ENCODE peak calls at places on chromosomes 13 and 19, in five cellular contexts. One of them, this sample, is unnamed.

GRCh38 chr13:99293178-99293577 is 14.0 kb downstream of the GPR183 start:
- DNase-seq in K562: no peak
- DNase-seq in SK-N-SH: no peak
- DNase-seq in GM12878: no peak
- DNase-seq in HepG2: no peak
- DNase-seq in this sample: no peak

GRCh38 chr13:37495046-37495445 is 103.5 kb downstream of the POSTN start:
- DNase-seq in K562: no peak
- DNase-seq in SK-N-SH: no peak
- DNase-seq in GM12878: no peak
- DNase-seq in HepG2: no peak
- DNase-seq in this sample: no peak

GRCh38 chr19:15506074-15506565 is 2.2 kb upstream of the CYP4F22 start:
- DNase-seq in K562: no peak
- DNase-seq in SK-N-SH: no peak
- DNase-seq in GM12878: no peak
- DNase-seq in HepG2: no peak
- DNase-seq in this sample: no peak

GRCh38 chr19:12052571-12053169 is at the start of gene ZNF878:
- DNase-seq in K562: peak
- DNase-seq in SK-N-SH: peak
- DNase-seq in GM12878: peak
- DNase-seq in HepG2: peak
- DNase-seq in this sample: peak

GRCh38 chr19:3285647-3286176 is 61.3 kb downstream of the CELF5 start:
- DNase-seq in K562: peak
- DNase-seq in SK-N-SH: peak
- DNase-seq in GM12878: no peak
- DNase-seq in HepG2: peak
- DNase-seq in this sample: no peak

GRCh38 chr13:91922969-91923592 is 524.7 kb downstream of the GPC5 start:
- DNase-seq in K562: no peak
- DNase-seq in SK-N-SH: peak
- DNase-seq in GM12878: no peak
- DNase-seq in HepG2: peak
- DNase-seq in this sample: no peak

GRCh38 chr19:54481326-54481930 is 8.3 kb upstream of the CDC42EP5 start:
- DNase-seq in K562: peak
- DNase-seq in SK-N-SH: peak
- DNase-seq in GM12878: no peak
- DNase-seq in HepG2: peak
- DNase-seq in this sample: peak

GRCh38 chr13:111469916-111470506 is 149.6 kb downstream of the TEX29 start:
- DNase-seq in K562: no peak
- DNase-seq in SK-N-SH: no peak
- DNase-seq in GM12878: no peak
- DNase-seq in HepG2: no peak
- DNase-seq in this sample: no peak

GRCh38 chr13:99265823-99266426 is 7.7 kb upstream of the GPR18 start:
- DNase-seq in K562: peak
- DNase-seq in SK-N-SH: peak
- DNase-seq in GM12878: no peak
- DNase-seq in HepG2: peak
- DNase-seq in this sample: no peak

GRCh38 chr19:5131031-5131865 is 162.3 kb downstream of the KDM4B start:
- DNase-seq in K562: peak
- DNase-seq in SK-N-SH: no peak
- DNase-seq in GM12878: peak
- DNase-seq in HepG2: no peak
- DNase-seq in this sample: no peak

GRCh38 chr19:20423381-20424207 is 142.0 kb downstream of the ZNF737 start:
- DNase-seq in K562: no peak
- DNase-seq in SK-N-SH: peak
- DNase-seq in GM12878: no peak
- DNase-seq in HepG2: no peak
- DNase-seq in this sample: peak

GRCh38 chr13:104408733-104409132 is 1342.5 kb upstream of the SLC10A2 start:
- DNase-seq in K562: no peak
- DNase-seq in SK-N-SH: no peak
- DNase-seq in GM12878: no peak
- DNase-seq in HepG2: no peak
- DNase-seq in this sample: no peak

GRCh38 chr19:8333771-8334457 is 9.1 kb downstream of the KANK3 start:
- DNase-seq in K562: no peak
- DNase-seq in SK-N-SH: peak
- DNase-seq in GM12878: no peak
- DNase-seq in HepG2: no peak
- DNase-seq in this sample: no peak

GRCh38 chr19:38728752-38729541 is 15.3 kb downstream of the CAPN12 start:
- DNase-seq in K562: no peak
- DNase-seq in SK-N-SH: no peak
- DNase-seq in GM12878: no peak
- DNase-seq in HepG2: no peak
- DNase-seq in this sample: no peak

GRCh38 chr13:49635599-49636433 is 7.5 kb downstream of the ARL11 start:
- DNase-seq in K562: no peak
- DNase-seq in SK-N-SH: no peak
- DNase-seq in GM12878: peak
- DNase-seq in HepG2: peak
- DNase-seq in this sample: no peak

GRCh38 chr13:41188584-41188983 is 5.8 kb downstream of the KBTBD7 start:
- DNase-seq in K562: no peak
- DNase-seq in SK-N-SH: no peak
- DNase-seq in GM12878: no peak
- DNase-seq in HepG2: no peak
- DNase-seq in this sample: no peak

GRCh38 chr13:46035066-46035465 is 17.5 kb downstream of the ZC3H13 start:
- DNase-seq in K562: no peak
- DNase-seq in SK-N-SH: no peak
- DNase-seq in GM12878: no peak
- DNase-seq in HepG2: no peak
- DNase-seq in this sample: no peak

GRCh38 chr13:100544866-100545683 is 43.5 kb downstream of the GGACT start:
- DNase-seq in K562: no peak
- DNase-seq in SK-N-SH: no peak
- DNase-seq in GM12878: no peak
- DNase-seq in HepG2: no peak
- DNase-seq in this sample: no peak

GRCh38 chr13:20137875-20138274 is 23.0 kb downstream of the GJA3 start:
- DNase-seq in K562: no peak
- DNase-seq in SK-N-SH: no peak
- DNase-seq in GM12878: no peak
- DNase-seq in HepG2: no peak
- DNase-seq in this sample: no peak

GRCh38 chr13:28805193-28805819 is 14.8 kb upstream of the MTUS2 start:
- DNase-seq in K562: peak
- DNase-seq in SK-N-SH: peak
- DNase-seq in GM12878: no peak
- DNase-seq in HepG2: no peak
- DNase-seq in this sample: peak

GRCh38 chr13:107864543-107865460 is 350.5 kb downstream of the LIG4 start:
- DNase-seq in K562: peak
- DNase-seq in SK-N-SH: peak
- DNase-seq in GM12878: no peak
- DNase-seq in HepG2: peak
- DNase-seq in this sample: no peak

GRCh38 chr13:33940898-33941297 is 122.9 kb downstream of the RFC3 start:
- DNase-seq in K562: no peak
- DNase-seq in SK-N-SH: no peak
- DNase-seq in GM12878: no peak
- DNase-seq in HepG2: no peak
- DNase-seq in this sample: no peak

GRCh38 chr13:66225071-66225470 is 1005.1 kb downstream of the PCDH9 start:
- DNase-seq in K562: no peak
- DNase-seq in SK-N-SH: no peak
- DNase-seq in GM12878: no peak
- DNase-seq in HepG2: no peak
- DNase-seq in this sample: peak
- TF ChIP-seq GABPA in K562: no peak
- TF ChIP-seq GABPA in SK-N-SH: no peak
- TF ChIP-seq GABPA in GM12878: no peak
- TF ChIP-seq GABPA in HepG2: no peak
- TF ChIP-seq GABPA in this sample: no peak

DNA sequence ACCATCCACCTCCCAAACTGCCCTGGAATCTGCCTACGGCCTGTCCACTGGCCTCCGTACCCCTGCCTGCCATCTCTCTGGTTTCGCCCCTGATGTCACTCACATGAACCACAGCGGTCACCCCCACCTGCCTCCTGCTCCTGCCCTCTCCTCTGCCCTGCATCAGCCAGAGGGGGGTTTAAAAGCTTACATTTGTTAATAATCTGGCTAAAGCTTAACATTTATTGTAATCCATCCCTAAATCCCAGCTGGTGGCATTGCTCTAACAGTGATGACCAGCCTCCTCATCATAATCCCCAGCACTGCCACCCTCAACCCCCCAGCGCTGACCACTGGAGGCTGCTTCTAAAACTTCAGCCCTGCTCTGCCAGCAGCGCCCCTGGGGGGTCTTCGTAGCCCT is 38.9 kb downstream of the DNM2 start:
- DNase-seq in K562: no peak
- DNase-seq in SK-N-SH: no peak
- DNase-seq in GM12878: no peak
- DNase-seq in HepG2: no peak
- DNase-seq in this sample: no peak
- H3K27ac ChIP-seq in K562: no peak
- H3K27ac ChIP-seq in SK-N-SH: no peak
- H3K27ac ChIP-seq in GM12878: no peak
- H3K27ac ChIP-seq in HepG2: no peak
- H3K27ac ChIP-seq in this sample: no peak

GRCh38 chr13:96796234-96796633 is 198.0 kb downstream of the OXGR1 start:
- DNase-seq in K562: no peak
- DNase-seq in SK-N-SH: no peak
- DNase-seq in GM12878: no peak
- DNase-seq in HepG2: no peak
- DNase-seq in this sample: no peak
- TF ChIP-seq REST in K562: no peak
- TF ChIP-seq REST in SK-N-SH: no peak
- TF ChIP-seq REST in GM12878: no peak
- TF ChIP-seq REST in HepG2: no peak
- TF ChIP-seq REST in this sample: no peak

GRCh38 chr13:40149611-40150283 is 494.3 kb downstream of the COG6 start:
- DNase-seq in K562: no peak
- DNase-seq in SK-N-SH: no peak
- DNase-seq in GM12878: no peak
- DNase-seq in HepG2: no peak
- DNase-seq in this sample: no peak

GRCh38 chr13:40152904-40153303 is 497.4 kb downstream of the COG6 start:
- DNase-seq in K562: no peak
- DNase-seq in SK-N-SH: no peak
- DNase-seq in GM12878: no peak
- DNase-seq in HepG2: no peak
- DNase-seq in this sample: no peak

GRCh38 chr13:40152145-40152544 is 496.7 kb downstream of the COG6 start:
- DNase-seq in K562: no peak
- DNase-seq in SK-N-SH: no peak
- DNase-seq in GM12878: no peak
- DNase-seq in HepG2: no peak
- DNase-seq in this sample: no peak

GRCh38 chr13:40155176-40155575 is 499.7 kb downstream of the COG6 start:
- DNase-seq in K562: no peak
- DNase-seq in SK-N-SH: no peak
- DNase-seq in GM12878: no peak
- DNase-seq in HepG2: no peak
- DNase-seq in this sample: no peak

DNA sequence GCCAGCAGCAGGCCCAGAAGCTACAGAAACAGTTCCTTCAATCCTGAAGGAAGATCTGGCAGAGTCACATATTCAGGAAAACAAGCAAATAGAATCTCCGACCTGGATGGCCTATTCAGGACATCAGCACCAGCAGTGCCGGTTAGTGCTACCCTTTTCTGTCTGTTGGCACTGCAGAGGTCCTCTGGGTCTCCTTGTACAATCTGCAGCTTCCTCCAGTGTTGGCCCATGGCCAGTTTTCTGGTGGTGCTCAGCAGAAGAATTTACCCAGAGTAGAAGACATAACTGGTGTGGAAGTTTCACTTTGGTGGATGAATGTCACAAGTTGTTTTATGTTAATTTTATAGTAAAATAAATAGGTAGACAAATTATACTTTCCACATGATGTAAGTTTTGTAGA is 498.1 kb downstream of the COG6 start:
- DNase-seq in K562: no peak
- DNase-seq in SK-N-SH: no peak
- DNase-seq in GM12878: no peak
- DNase-seq in HepG2: no peak
- DNase-seq in this sample: no peak
- TF ChIP-seq GABPA in K562: no peak
- TF ChIP-seq GABPA in SK-N-SH: no peak
- TF ChIP-seq GABPA in GM12878: no peak
- TF ChIP-seq GABPA in HepG2: no peak
- TF ChIP-seq GABPA in this sample: no peak

GRCh38 chr19:50419022-50419579 is 363 bp downstream of the SPIB start:
- DNase-seq in K562: no peak
- DNase-seq in SK-N-SH: no peak
- DNase-seq in GM12878: no peak
- DNase-seq in HepG2: no peak
- DNase-seq in this sample: no peak
- H3K27ac ChIP-seq in K562: no peak
- H3K27ac ChIP-seq in SK-N-SH: no peak
- H3K27ac ChIP-seq in GM12878: peak
- H3K27ac ChIP-seq in HepG2: no peak
- H3K27ac ChIP-seq in this sample: no peak